ENCODE peak calls at places on chromosome X, in eight cellular contexts. A, D, C, K, T, L, Z and J are unnamed samples.

GRCh38 chrX:122094611-122095010 is 1047.2 kb downstream of the GLUD2 start:
- DNase-seq in A (no peak), L (peak; percentile 4), K (no peak), Z (no peak), D (no peak), C (no peak), T (no peak), J (peak; percentile 93)

GRCh38 chrX:8364369-8365141 is 100.1 kb upstream of the VCX3B start:
- DNase-seq in D (no peak), Z (no peak), A (peak; percentile 5), L (peak; percentile 20), K (peak; percentile 13), T (peak; percentile 81), C (peak; percentile 35), J (peak; percentile 76)

GRCh38 chrX:99398578-99398977 is 1011.5 kb downstream of the PCDH19 start:
- DNase-seq in D (no peak), Z (no peak), A (no peak), L (no peak), C (no peak), K (no peak), T (peak; percentile 7), J (no peak)

GRCh38 chrX:136146614-136147319 is 566 bp upstream of the FHL1 start:
- DNase-seq in K (no peak), Z (no peak), D (no peak), L (peak; percentile 19), T (peak; percentile 33), A (peak; percentile 17), C (no peak), J (no peak)

GRCh38 chrX:74119016-74119910 is 184.7 kb upstream of the ZCCHC13 start:
- DNase-seq in C (no peak), Z (no peak), D (peak; percentile 18), K (peak; percentile 40), A (no peak), L (no peak), T (no peak), J (peak; percentile 64)

GRCh38 chrX:135112096-135112729 is 8.1 kb downstream of the ETDB start:
- DNase-seq in D (peak; percentile 34), C (no peak), L (peak; percentile 30), K (no peak), T (peak; percentile 57), Z (no peak), A (no peak), J (peak; percentile 23)

GRCh38 chrX:12958461-12958860 is 16.4 kb upstream of the TMSB4X start:
- DNase-seq in L (no peak), D (no peak), K (no peak), C (no peak), T (no peak), A (no peak), Z (no peak), J (no peak)

GRCh38 chrX:12497832-12498591 is 293.2 kb upstream of the PRPS2 start:
- DNase-seq in K (no peak), C (no peak), L (peak; percentile 19), T (peak; percentile 49), D (no peak), A (peak; percentile 7), Z (no peak), J (no peak)

GRCh38 chrX:42219231-42219630 is 295.9 kb upstream of the CASK start:
- DNase-seq in C (no peak), K (no peak), T (no peak), Z (no peak), A (no peak), L (no peak), D (no peak), J (peak; percentile 3)

GRCh38 chrX:15530318-15530717 is 29.7 kb downstream of the BMX start:
- DNase-seq in T (peak; percentile 12), K (no peak), C (no peak), L (no peak), D (no peak), Z (no peak), A (no peak), J (no peak)

GRCh38 chrX:100928660-100929613 is at the start of gene XKRX:
- DNase-seq in Z (peak; percentile 56), L (peak; percentile 66), A (peak; percentile 10), D (no peak), C (peak; percentile 75), T (peak; percentile 82), K (peak; percentile 76), J (peak; percentile 44)

GRCh38 chrX:54920610-54921426 is at the start of gene TRO:
- DNase-seq in A (no peak), D (peak; percentile 13), L (peak; percentile 56), T (peak; percentile 69), K (no peak), Z (no peak), C (no peak), J (no peak)

GRCh38 chrX:134743121-134743520 is 84.8 kb upstream of the PLAC1 start:
- DNase-seq in D (no peak), L (no peak), T (no peak), K (no peak), C (no peak), Z (no peak), A (no peak), J (no peak)

GRCh38 chrX:150405576-150405975 is 42.5 kb downstream of the MAMLD1 start:
- DNase-seq in C (no peak), A (no peak), Z (no peak), D (no peak), T (peak; percentile 33), L (peak; percentile 14), K (no peak), J (no peak)

GRCh38 chrX:150038977-150039599 is 100.8 kb upstream of the EOLA2 start:
- DNase-seq in A (no peak), Z (no peak), C (no peak), D (no peak), L (no peak), T (no peak), K (no peak), J (peak; percentile 42)

GRCh38 chrX:63961964-63962363 is 176.9 kb upstream of the ARHGEF9 start:
- DNase-seq in T (no peak), Z (no peak), C (no peak), K (no peak), L (no peak), A (no peak), D (no peak), J (no peak)

GRCh38 chrX:130770615-130771014 is 132.4 kb downstream of the ENOX2 start:
- DNase-seq in T (no peak), K (peak; percentile 4), Z (no peak), D (peak; percentile 80), C (no peak), A (no peak), L (no peak), J (peak; percentile 85)

GRCh38 chrX:38318606-38319005 is 8.7 kb downstream of the RPGR start:
- DNase-seq in A (no peak), C (no peak), L (no peak), Z (no peak), K (no peak), D (no peak), T (no peak), J (no peak)
- TF ChIP-seq CTCF in A (no peak), C (no peak), L (no peak), Z (no peak), K (no peak), D (no peak), T (no peak), J (no peak)

GRCh38 chrX:25427873-25428555 is 412.2 kb upstream of the ARX start:
- DNase-seq in C (no peak), T (peak; percentile 55), Z (no peak), L (no peak), A (no peak), D (no peak), K (no peak), J (no peak)
- TF ChIP-seq CTCF in C (no peak), T (peak; percentile 70), Z (no peak), L (no peak), A (no peak), D (no peak), K (no peak), J (no peak)

GRCh38 chrX:153818571-153819397 is 11.6 kb downstream of the PDZD4 start:
- DNase-seq in Z (no peak), T (peak; percentile 68), A (peak; percentile 33), K (peak; percentile 42), D (no peak), L (peak; percentile 68), C (peak; percentile 54), J (no peak)

GRCh38 chrX:153817291-153817690 is 13.1 kb downstream of the PDZD4 start:
- DNase-seq in L (no peak), D (no peak), K (no peak), A (no peak), Z (no peak), T (no peak), C (no peak), J (no peak)

GRCh38 chrX:153814591-153815315 is 15.6 kb downstream of the PDZD4 start:
- DNase-seq in A (no peak), Z (peak; percentile 10), D (no peak), L (no peak), T (no peak), K (no peak), C (no peak), J (no peak)

GRCh38 chrX:153819398-153820083 is 10.8 kb downstream of the PDZD4 start:
- DNase-seq in D (no peak), T (no peak), C (no peak), Z (no peak), L (no peak), A (no peak), K (no peak), J (no peak)

DNA sequence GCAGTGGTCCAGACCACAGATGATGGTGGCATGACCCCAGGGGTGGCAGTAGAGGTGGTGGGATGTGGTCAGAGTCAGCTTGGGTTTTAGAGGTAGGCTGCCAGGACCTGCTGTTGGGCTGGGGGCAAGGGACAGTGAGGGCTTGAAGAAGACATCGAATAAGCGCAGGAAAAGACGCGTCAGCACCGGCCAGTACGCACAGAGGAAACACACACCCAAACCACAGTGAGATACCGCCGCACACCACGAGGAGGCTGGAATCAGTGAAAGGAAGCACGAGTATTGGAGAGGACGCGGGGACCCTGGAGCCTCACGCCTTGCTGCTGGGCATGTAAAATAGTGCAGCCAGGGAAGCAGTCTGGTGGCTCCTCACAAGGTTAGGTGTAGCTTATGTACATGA is 13.5 kb downstream of the PDZD4 start:
- DNase-seq in K (no peak), D (no peak), C (no peak), Z (no peak), L (no peak), A (no peak), T (no peak), J (no peak)
- TF ChIP-seq CTCF in K (no peak), D (no peak), C (no peak), Z (no peak), L (no peak), A (no peak), T (no peak), J (no peak)

GRCh38 chrX:49270249-49270921 is 792 bp downstream of the PPP1R3F start:
- DNase-seq in D (no peak), A (no peak), L (no peak), K (no peak), T (peak; percentile 13), C (no peak), Z (no peak), J (no peak)

GRCh38 chrX:49269010-49269767 is 404 bp upstream of the PPP1R3F start:
- DNase-seq in D (peak; percentile 98), Z (peak; percentile 98), K (peak; percentile 85), C (peak; percentile 96), T (peak; percentile 95), L (peak; percentile 96), A (peak; percentile 97), J (peak; percentile 93)

GRCh38 chrX:49268702-49269009 is 937 bp upstream of the PPP1R3F start:
- DNase-seq in L (no peak), K (no peak), Z (no peak), C (no peak), A (no peak), D (no peak), T (no peak), J (no peak)

GRCh38 chrX:49271341-49271740 is 1.7 kb downstream of the PPP1R3F start:
- DNase-seq in K (peak; percentile 2), Z (no peak), D (no peak), T (no peak), C (no peak), L (no peak), A (no peak), J (peak; percentile 9)

GRCh38 chrX:49269768-49270248 is at the start of gene PPP1R3F:
- DNase-seq in C (peak; percentile 50), D (no peak), T (peak; percentile 17), A (no peak), K (no peak), L (no peak), Z (peak; percentile 64), J (no peak)
- TF ChIP-seq CTCF in C (no peak), D (no peak), T (no peak), A (no peak), K (no peak), L (no peak), Z (no peak), J (no peak)